ENCODE peak calls at places on chromosomes 16 and 17, in five cellular contexts. F is nephron progenitor cell, V is AG04450, N is H9, X is lower lobe of right lung. H is an unnamed sample.

GRCh38 chr16:2019500-2019899 is at the start of gene NPW:
- DNase-seq in F (peak), V (no peak), N (no peak), X (no peak), H (no peak)

GRCh38 chr16:88854306-88855111 is 2.2 kb downstream of the GALNS start:
- DNase-seq in F (no peak), V (no peak), N (no peak), X (peak), H (no peak)

GRCh38 chr16:20707461-20707860 is 10.0 kb upstream of the ACSM1 start:
- DNase-seq in F (no peak), V (no peak), N (no peak), X (no peak), H (no peak)

GRCh38 chr17:74215332-74215727 is 2.0 kb downstream of the TTYH2 start:
- DNase-seq in F (no peak), V (no peak), N (no peak), X (no peak), H (no peak)

GRCh38 chr16:11681977-11682654 is 13.9 kb downstream of the SNN start:
- DNase-seq in F (no peak), V (no peak), N (no peak), X (no peak), H (no peak)

GRCh38 chr16:52861614-52862022 is 191.1 kb downstream of the CHD9NB start:
- DNase-seq in F (peak), V (no peak), N (no peak), X (no peak), H (peak)

GRCh38 chr16:15043344-15043743 is 12.5 kb downstream of the NTAN1 start:
- DNase-seq in F (no peak), V (no peak), N (no peak), X (no peak), H (no peak)

GRCh38 chr17:28901866-28902818 is 737 bp downstream of the DHRS13 start:
- DNase-seq in F (peak), V (no peak), N (no peak), X (peak), H (peak)

GRCh38 chr17:79630821-79631639 is 20.2 kb upstream of the RBFOX3 start:
- DNase-seq in F (no peak), V (no peak), N (peak), X (peak), H (no peak)

GRCh38 chr16:89923640-89924297 is 627 bp downstream of the TUBB3 start:
- DNase-seq in F (peak), V (no peak), N (peak), X (no peak), H (peak)

GRCh38 chr17:62644487-62645173 is 17.2 kb downstream of the MRC2 start:
- DNase-seq in F (no peak), V (no peak), N (peak), X (no peak), H (no peak)

GRCh38 chr17:3030096-3030495 is 33.3 kb downstream of the OR1D5 start:
- DNase-seq in F (no peak), V (peak), N (no peak), X (peak), H (no peak)

GRCh38 chr17:50212121-50212843 is 10.9 kb upstream of the COL1A1 start:
- DNase-seq in F (no peak), V (peak), N (peak), X (no peak), H (peak)

GRCh38 chr17:27990100-27990499 is 52.4 kb upstream of the NLK start:
- DNase-seq in F (no peak), V (no peak), N (no peak), X (no peak), H (no peak)

GRCh38 chr16:59192551-59193199 is 458.6 kb upstream of the GOT2 start:
- DNase-seq in F (peak), V (no peak), N (peak), X (no peak), H (peak)

GRCh38 chr16:19133600-19133999 is 19.8 kb downstream of the ITPRIPL2 start:
- DNase-seq in F (no peak), V (no peak), N (no peak), X (no peak), H (no peak)

GRCh38 chr17:6305613-6306360 is 129.1 kb downstream of the AIPL1 start:
- DNase-seq in F (no peak), V (no peak), N (no peak), X (no peak), H (no peak)

GRCh38 chr17:74736423-74737298 is at the start of gene RAB37:
- DNase-seq in F (peak), V (no peak), N (peak), X (peak), H (peak)

GRCh38 chr17:37301288-37301687 is 74.5 kb upstream of the C17orf78 start:
- DNase-seq in F (no peak), V (no peak), N (no peak), X (no peak), H (no peak)

GRCh38 chr16:12753203-12754023 is 50.3 kb downstream of the CPPED1 start:
- DNase-seq in F (no peak), V (no peak), N (no peak), X (no peak), H (no peak)

GRCh38 chr16:56747486-56748045 is 17.6 kb downstream of the NUP93 start:
- DNase-seq in F (no peak), V (no peak), N (no peak), X (no peak), H (no peak)

GRCh38 chr17:81806461-81807209 is 2.7 kb downstream of the GCGR start:
- DNase-seq in F (no peak), V (no peak), N (no peak), X (no peak), H (no peak)

GRCh38 chr17:34979650-34980352 is 511 bp upstream of the LIG3 start:
- DNase-seq in F (no peak), V (no peak), N (no peak), X (no peak), H (no peak)

GRCh38 chr17:21029032-21029431 is 13.8 kb downstream of the USP22 start:
- DNase-seq in F (no peak), V (no peak), N (no peak), X (no peak), H (peak)

GRCh38 chr17:62782730-62783260 is 25.3 kb downstream of the MARCHF10 start:
- DNase-seq in F (no peak), V (no peak), N (no peak), X (no peak), H (no peak)

GRCh38 chr16:73171380-73171779 is 123.5 kb upstream of the ZFHX3 start:
- DNase-seq in F (no peak), V (no peak), N (peak), X (no peak), H (no peak)

GRCh38 chr16:73171901-73172619 is 124.1 kb upstream of the ZFHX3 start:
- DNase-seq in F (peak), V (no peak), N (peak), X (no peak), H (no peak)

GRCh38 chr16:73170587-73170986 is 122.7 kb upstream of the ZFHX3 start:
- DNase-seq in F (no peak), V (no peak), N (no peak), X (no peak), H (no peak)

GRCh38 chr16:73173396-73173795 is 125.5 kb upstream of the ZFHX3 start:
- DNase-seq in F (peak), V (no peak), N (no peak), X (no peak), H (no peak)

GRCh38 chr16:73172621-73173312 is 124.8 kb upstream of the ZFHX3 start:
- DNase-seq in F (peak), V (peak), N (peak), X (peak), H (peak)
- TF ChIP-seq CTCF in F (peak), V (peak), N (peak), X (peak), H (peak)

GRCh38 chr16:74577882-74578366 is 29.0 kb downstream of the GLG1 start:
- DNase-seq in F (no peak), V (peak), N (no peak), X (no peak), H (no peak)

GRCh38 chr16:74578838-74579237 is 28.1 kb downstream of the GLG1 start:
- DNase-seq in F (no peak), V (no peak), N (no peak), X (no peak), H (no peak)

GRCh38 chr16:74578433-74578832 is 28.5 kb downstream of the GLG1 start:
- DNase-seq in F (no peak), V (no peak), N (no peak), X (no peak), H (no peak)

GRCh38 chr16:74582984-74583383 is 23.9 kb downstream of the GLG1 start:
- DNase-seq in F (no peak), V (no peak), N (no peak), X (no peak), H (no peak)

GRCh38 chr16:74580828-74581227 is 26.1 kb downstream of the GLG1 start:
- DNase-seq in F (no peak), V (no peak), N (no peak), X (no peak), H (no peak)
- TF ChIP-seq CTCF in F (no peak), V (no peak), N (no peak), X (no peak), H (no peak)

DNA sequence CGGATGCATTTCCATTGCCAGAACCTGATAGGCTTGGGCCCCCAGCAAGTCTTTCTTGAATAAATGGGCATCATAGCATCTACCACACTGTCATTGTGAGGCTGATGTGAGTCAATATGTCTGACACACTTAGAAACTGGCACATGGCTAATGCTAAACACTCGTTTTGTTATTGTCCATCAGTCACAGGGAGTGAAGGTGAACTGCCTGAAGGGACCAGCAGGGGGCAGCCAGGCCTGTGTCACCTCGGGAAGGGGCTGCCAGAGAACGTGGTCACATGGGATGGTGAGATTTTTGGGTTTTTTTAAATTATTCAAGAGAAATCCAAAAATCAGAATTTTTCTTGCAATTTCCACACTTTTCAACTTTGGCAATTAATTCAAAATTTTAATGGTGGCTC is 831 bp upstream of the RCVRN start:
- DNase-seq in F (peak), V (no peak), N (peak), X (no peak), H (peak)
- TF ChIP-seq CTCF in F (peak), V (peak), N (peak), X (peak), H (peak)

GRCh38 chr16:3458278-3458851 is 14.9 kb downstream of the NAA60 start:
- DNase-seq in F (no peak), V (no peak), N (no peak), X (no peak), H (peak)

GRCh38 chr16:3459401-3460090 is 16.1 kb downstream of the NAA60 start:
- DNase-seq in F (no peak), V (no peak), N (no peak), X (no peak), H (peak)

GRCh38 chr16:3456374-3456773 is 12.9 kb downstream of the NAA60 start:
- DNase-seq in F (no peak), V (no peak), N (no peak), X (no peak), H (no peak)

GRCh38 chr16:3458852-3459361 is 15.4 kb downstream of the NAA60 start:
- DNase-seq in F (no peak), V (no peak), N (no peak), X (no peak), H (peak)

GRCh38 chr16:3457434-3458252 is 14.2 kb downstream of the NAA60 start:
- DNase-seq in F (peak), V (peak), N (peak), X (peak), H (peak)
- TF ChIP-seq CTCF in F (peak), V (peak), N (peak), X (peak), H (peak)